ENCODE peak calls at places on chromosomes 11 and 22, in five cellular contexts. W is CD4-positive, CD25-positive, alpha-beta regulatory T cell; X is SJSA1; B is fibroblast of lung; R is heart left ventricle. M is an unnamed sample. For H3K4me1, the result is how much of the 10 kb centered on the place peaks cover.

GRCh38 chr11:34425360-34425759 is 13.4 kb upstream of the CAT start:
- DNase-seq in X (no peak), R (no peak), B (no peak), W (no peak), M (no peak)

GRCh38 chr11:32616903-32617302 is 33.3 kb downstream of the EIF3M start:
- DNase-seq in B (no peak), W (no peak), R (no peak), X (no peak), M (no peak)

GRCh38 chr22:49155039-49155808 is 672.4 kb downstream of the BRD1 start:
- DNase-seq in W (no peak), B (no peak), R (no peak), X (no peak), M (no peak)

GRCh38 chr11:69912161-69912910 is 93.1 kb upstream of the FGF3 start:
- DNase-seq in X (no peak), R (no peak), W (no peak), B (no peak), M (peak)

GRCh38 chr11:47442514-47442913 is 6.4 kb downstream of the RAPSN start:
- DNase-seq in R (peak), X (no peak), W (no peak), B (no peak), M (no peak)

GRCh38 chr11:15670520-15671070 is 555.9 kb downstream of the INSC start:
- DNase-seq in R (peak), B (no peak), W (no peak), X (peak), M (no peak)

GRCh38 chr11:61551630-61552029 is 29.2 kb downstream of the SYT7 start:
- DNase-seq in R (peak), X (peak), W (no peak), B (peak), M (no peak)

GRCh38 chr11:36012410-36012809 is 68.5 kb downstream of the LDLRAD3 start:
- DNase-seq in B (peak), X (no peak), W (no peak), R (no peak), M (no peak)

GRCh38 chr22:49712195-49712791 is 115.4 kb downstream of the BRD1 start:
- DNase-seq in R (no peak), W (no peak), X (no peak), B (no peak), M (peak)

GRCh38 chr11:133078591-133079179 is 453.6 kb downstream of the OPCML start:
- DNase-seq in B (peak), R (no peak), X (no peak), W (peak), M (no peak)

GRCh38 chr11:64716471-64717267 is 6.3 kb downstream of the NRXN2 start:
- DNase-seq in W (no peak), X (no peak), B (no peak), R (no peak), M (no peak)

GRCh38 chr11:34363363-34364084 is 5.7 kb upstream of the ABTB2 start:
- DNase-seq in R (no peak), W (no peak), B (no peak), X (no peak), M (no peak)

GRCh38 chr11:131246589-131247164 is 123.7 kb upstream of the NTM start:
- DNase-seq in W (no peak), X (no peak), B (no peak), R (no peak), M (peak)

GRCh38 chr11:70250876-70251275 is 19.6 kb upstream of the PPFIA1 start:
- DNase-seq in B (no peak), X (no peak), R (no peak), W (no peak), M (no peak)

GRCh38 chr11:13468750-13469149 is 5.7 kb upstream of the BTBD10 start:
- DNase-seq in W (no peak), X (no peak), B (no peak), R (no peak), M (no peak)

GRCh38 chr11:93131709-93132108 is 66.1 kb downstream of the SLC36A4 start:
- DNase-seq in X (no peak), B (no peak), W (no peak), R (no peak), M (no peak)

GRCh38 chr11:69343401-69344321 is 49.7 kb downstream of the MYEOV start:
- DNase-seq in X (no peak), B (no peak), R (no peak), W (no peak), M (no peak)

GRCh38 chr11:87840786-87841185 is 334.5 kb downstream of the RAB38 start:
- DNase-seq in X (no peak), B (no peak), R (no peak), W (no peak), M (no peak)

GRCh38 chr11:35122308-35122707 is 16.7 kb upstream of the CD44 start:
- DNase-seq in X (no peak), R (no peak), B (no peak), W (peak), M (no peak)

GRCh38 chr11:94652735-94653284 is 85.6 kb downstream of the PIWIL4 start:
- DNase-seq in B (no peak), W (no peak), R (no peak), X (no peak), M (no peak)

GRCh38 chr11:69584160-69584559 is 56.8 kb upstream of the CCND1 start:
- DNase-seq in B (no peak), R (no peak), X (no peak), W (no peak), M (no peak)

GRCh38 chr11:18392434-18393321 is 1.7 kb upstream of the LDHA start:
- DNase-seq in W (peak), X (no peak), B (no peak), R (no peak), M (no peak)

GRCh38 chr11:363948-364761 is 5.1 kb upstream of the B4GALNT4 start:
- DNase-seq in R (no peak), B (no peak), W (peak), X (no peak), M (peak)

GRCh38 chr22:44392446-44392921 is 79.7 kb upstream of the SHISAL1 start:
- DNase-seq in X (no peak), R (no peak), B (no peak), W (no peak), M (peak)

GRCh38 chr22:29346659-29347058 is 31.2 kb upstream of the RASL10A start:
- DNase-seq in X (no peak), R (no peak), W (no peak), B (no peak), M (no peak)

GRCh38 chr11:120413480-120413879 is 77.3 kb downstream of the ARHGEF12 start:
- DNase-seq in X (no peak), W (no peak), B (peak), R (no peak), M (no peak)

GRCh38 chr11:119160151-119160550 is 8.4 kb upstream of the NLRX1 start:
- DNase-seq in W (no peak), B (no peak), X (no peak), R (no peak), M (no peak)

GRCh38 chr22:44437493-44438015 is 60.5 kb downstream of the RTL6 start:
- DNase-seq in W (no peak), X (no peak), R (no peak), B (no peak), M (no peak)

GRCh38 chr11:79087238-79087956 is 353.4 kb downstream of the TENM4 start:
- DNase-seq in X (peak), B (peak), R (no peak), W (no peak), M (no peak)

GRCh38 chr11:26971961-26972360 is 22.0 kb upstream of the FIBIN start:
- DNase-seq in X (no peak), R (no peak), W (no peak), B (no peak), M (no peak)

GRCh38 chr11:100681064-100681502 is 6.0 kb upstream of the ARHGAP42 start:
- DNase-seq in R (peak), B (peak), X (peak), W (peak), M (peak)

GRCh38 chr11:72743321-72744221 is 8.6 kb downstream of the ARAP1 start:
- DNase-seq in W (no peak), B (no peak), X (no peak), R (no peak), M (peak)

GRCh38 chr11:14042686-14043440 is 80.3 kb downstream of the SPON1 start:
- DNase-seq in R (no peak), W (no peak), X (no peak), B (no peak), M (no peak)

GRCh38 chr11:13339196-13340153 is 61.9 kb downstream of the BMAL1 start:
- DNase-seq in W (peak), R (no peak), X (peak), B (peak), M (no peak)

DNA sequence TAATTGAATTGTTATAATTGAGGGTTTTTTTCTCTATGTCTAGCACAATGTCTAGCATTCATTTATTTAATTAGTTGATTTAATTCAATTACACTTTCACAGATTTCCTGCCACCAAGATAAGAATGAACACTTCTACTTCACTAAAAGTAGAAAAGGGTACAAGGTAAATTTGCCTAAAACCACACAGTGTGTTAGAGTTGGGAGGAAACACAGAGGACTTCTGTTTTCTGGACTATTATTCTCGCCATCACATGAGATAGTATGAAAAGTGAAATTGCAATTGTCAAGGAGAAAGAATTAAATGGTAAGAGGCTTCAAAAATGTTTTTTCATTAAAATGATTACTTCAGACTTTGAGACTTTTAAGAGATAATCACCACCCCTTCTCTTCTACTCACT is 109.5 kb downstream of the ETS1 start:
- DNase-seq in R (no peak), X (no peak), W (no peak), B (no peak), M (no peak)
- H3K4me1 ChIP-seq in R (half or more), X (under half), W (half or more), B (under half), M (half or more)

DNA sequence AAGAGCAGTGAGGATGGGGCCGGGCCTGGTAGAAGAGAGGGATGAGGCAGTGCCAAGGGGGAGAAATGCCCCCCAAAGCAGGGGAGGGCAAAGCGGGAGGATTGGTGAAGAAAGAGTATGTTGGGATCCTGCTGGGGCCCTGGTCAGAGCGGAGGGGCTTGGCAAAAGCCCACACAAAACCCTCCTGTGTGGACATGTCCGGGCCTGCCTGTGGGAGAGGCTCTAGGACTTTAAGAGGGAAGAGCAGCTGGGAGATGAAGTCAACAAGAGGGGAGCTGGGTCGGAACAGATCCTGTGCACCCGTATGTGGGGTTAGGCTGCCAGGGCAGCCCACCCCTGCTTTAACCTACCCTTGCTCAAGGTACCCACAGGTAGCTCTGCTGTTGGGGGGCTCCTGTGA is 25.8 kb downstream of the ART5 start:
- DNase-seq in W (no peak), R (no peak), X (no peak), B (no peak), M (no peak)
- H3K4me1 ChIP-seq in W (under half), R (under half), X (under half), B (under half), M (under half)

DNA sequence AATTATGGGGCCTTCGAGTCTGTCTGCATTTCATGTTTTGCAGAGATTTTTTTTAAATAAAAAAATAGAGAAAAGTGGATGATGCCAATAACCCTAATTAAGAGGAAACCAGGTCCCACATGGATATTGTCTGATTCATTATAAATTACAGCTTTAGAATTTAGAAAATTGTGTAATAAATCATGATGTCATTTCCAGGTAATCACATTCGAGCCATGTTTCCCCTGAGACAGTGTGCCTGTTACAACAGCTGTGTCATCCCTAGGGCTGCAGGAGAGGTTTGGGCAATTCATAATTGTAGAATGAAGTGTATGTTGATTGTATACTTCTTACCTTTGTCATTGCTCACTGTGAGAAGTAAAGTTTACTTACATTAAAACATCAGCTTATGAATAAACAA is 38.3 kb downstream of the NCAM1 start:
- DNase-seq in W (no peak), B (no peak), X (no peak), R (no peak), M (no peak)
- H3K4me1 ChIP-seq in W (under half), B (under half), X (under half), R (under half), M (under half)

GRCh38 chr11:42593426-42593825 is 718.4 kb upstream of the API5 start:
- DNase-seq in W (no peak), X (no peak), B (no peak), R (no peak), M (no peak)

GRCh38 chr11:42598341-42598740 is 713.5 kb upstream of the API5 start:
- DNase-seq in B (no peak), W (no peak), X (no peak), R (no peak), M (no peak)

GRCh38 chr11:42591841-42592240 is 720.0 kb upstream of the API5 start:
- DNase-seq in R (no peak), B (no peak), X (no peak), W (no peak), M (no peak)

GRCh38 chr11:42595856-42596255 is 715.9 kb upstream of the API5 start:
- DNase-seq in X (no peak), B (no peak), R (no peak), W (no peak), M (no peak)
- H3K4me1 ChIP-seq in X (under half), B (under half), R (under half), W (under half), M (under half)

DNA sequence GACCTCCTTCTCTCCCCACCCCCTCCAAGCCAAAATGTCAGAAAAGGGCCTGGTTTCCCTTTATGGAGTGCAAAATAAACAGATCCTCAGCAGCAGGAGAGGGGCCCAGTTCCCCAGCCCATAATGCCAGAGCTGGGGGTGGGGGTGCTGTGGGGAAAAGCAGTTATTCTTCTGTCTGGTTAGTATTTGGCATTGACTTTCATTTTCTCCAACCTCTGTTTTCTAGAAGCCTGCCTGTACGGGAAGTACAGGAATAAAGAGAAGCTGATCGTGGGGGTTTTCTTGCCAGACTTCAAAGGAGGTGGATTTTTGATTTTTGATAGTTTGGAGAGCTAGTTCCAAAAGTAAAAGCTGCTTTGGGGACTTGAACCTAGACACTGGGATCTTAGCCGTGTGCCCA is 22.4 kb downstream of the FLI1 start:
- DNase-seq in B (peak), W (no peak), X (no peak), R (no peak), M (no peak)
- H3K4me1 ChIP-seq in B (under half), W (half or more), X (half or more), R (half or more), M (half or more)

GRCh38 chr22:35379146-35379993 is 1.5 kb upstream of the HMOX1 start:
- DNase-seq in X (no peak), B (no peak), W (no peak), R (no peak), M (no peak)

GRCh38 chr22:35380013-35380412 is 883 bp upstream of the HMOX1 start:
- DNase-seq in W (no peak), B (peak), X (no peak), R (no peak), M (no peak)

GRCh38 chr22:35377735-35378134 is 3.2 kb upstream of the HMOX1 start:
- DNase-seq in R (no peak), B (no peak), X (no peak), W (no peak), M (no peak)

GRCh38 chr22:35376728-35377472 is 4.0 kb upstream of the HMOX1 start:
- DNase-seq in X (peak), R (peak), W (peak), B (peak), M (peak)

DNA sequence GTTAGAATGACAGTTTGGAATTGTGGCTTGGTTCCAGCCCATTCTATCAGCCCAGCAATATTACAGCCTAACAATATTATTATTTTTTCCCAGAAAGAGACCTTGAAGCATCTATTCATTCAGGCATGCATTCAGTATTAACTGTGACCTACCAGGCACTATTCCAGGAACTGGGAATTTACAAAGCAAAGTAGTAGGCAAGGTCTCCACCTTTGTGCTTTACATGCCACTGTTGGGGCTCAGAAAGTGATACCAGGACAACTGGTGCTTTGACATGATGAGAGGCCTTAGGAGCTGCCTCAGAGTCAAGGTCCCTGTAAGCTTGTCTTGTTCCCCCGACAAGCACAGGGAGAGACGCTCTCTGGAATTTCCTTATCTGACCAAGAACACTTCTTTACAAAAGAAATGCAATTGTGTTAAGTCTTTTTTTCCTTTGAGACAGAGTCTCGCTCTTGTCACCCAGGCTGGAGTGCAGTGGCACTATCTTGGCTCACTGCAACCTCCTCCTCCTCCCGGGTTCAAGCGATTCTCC is 2.3 kb upstream of the HMOX1 start:
- DNase-seq in W (no peak), X (no peak), B (no peak), R (no peak), M (no peak)
- H3K4me1 ChIP-seq in W (under half), X (under half), B (under half), R (under half), M (half or more)

GRCh38 chr22:41892721-41893120 is 22.2 kb downstream of the SHISA8 start:
- DNase-seq in R (no peak), W (no peak), B (no peak), X (no peak), M (no peak)
- H3K4me1 ChIP-seq in R (under half), W (under half), B (under half), X (under half), M (under half)

GRCh38 chr11:6606471-6607189 is 3.1 kb downstream of the ILK start:
- DNase-seq in X (peak), R (peak), B (peak), W (peak), M (peak)

GRCh38 chr11:6609502-6610015 is 2.5 kb downstream of the TAF10 start:
- DNase-seq in B (no peak), X (no peak), W (no peak), R (peak), M (no peak)

GRCh38 chr11:6608011-6608410 is 4.0 kb downstream of the TAF10 start:
- DNase-seq in R (peak), B (no peak), W (no peak), X (no peak), M (peak)

GRCh38 chr11:6608726-6609501 is 3.1 kb downstream of the TAF10 start:
- DNase-seq in R (peak), W (no peak), X (peak), B (no peak), M (no peak)

GRCh38 chr11:6607190-6607635 is 3.6 kb downstream of the ILK start:
- DNase-seq in R (no peak), B (no peak), X (no peak), W (no peak), M (no peak)
- H3K4me1 ChIP-seq in R (half or more), B (under half), X (under half), W (half or more), M (under half)